ENCODE peak calls at places on chromosomes 3 and 15, in eight cellular contexts. S, P, J, O, G, M, Q and F are unnamed samples.

GRCh38 chr15:64146885-64147681 is 4.4 kb upstream of the SNX22 start:
- DNase-seq in O (no peak), G (no peak), M (no peak), J (no peak), Q (no peak), S (no peak), P (no peak), F (no peak)

GRCh38 chr3:73536952-73537351 is 87.8 kb downstream of the PDZRN3 start:
- DNase-seq in S (no peak), O (no peak), G (no peak), P (no peak), M (no peak), J (no peak), Q (no peak), F (no peak)

GRCh38 chr15:73389539-73389938 is 20.8 kb upstream of the HCN4 start:
- DNase-seq in M (no peak), J (no peak), O (no peak), P (no peak), G (no peak), Q (no peak), S (no peak), F (no peak)

GRCh38 chr3:118818386-118818785 is 216.3 kb downstream of the IGSF11 start:
- DNase-seq in M (no peak), G (no peak), P (no peak), O (no peak), J (peak), S (peak), Q (no peak), F (no peak)

GRCh38 chr3:112327371-112327951 is 5.5 kb upstream of the CD200 start:
- DNase-seq in O (no peak), G (peak), Q (no peak), J (peak), M (no peak), S (peak), P (peak), F (peak)

GRCh38 chr3:78734048-78734637 is 1033.7 kb downstream of the ROBO1 start:
- DNase-seq in G (no peak), M (no peak), Q (no peak), J (no peak), O (no peak), P (peak), S (peak), F (no peak)

GRCh38 chr15:96321422-96322391 is 8.8 kb upstream of the NR2F2 start:
- DNase-seq in P (no peak), J (no peak), M (peak), O (peak), Q (peak), G (no peak), S (peak), F (no peak)

GRCh38 chr3:21620511-21621395 is 130.3 kb downstream of the ZNF385D start:
- DNase-seq in S (no peak), O (no peak), Q (no peak), G (no peak), P (peak), M (no peak), J (no peak), F (no peak)

GRCh38 chr3:188165596-188165995 is 11.6 kb downstream of the LPP start:
- DNase-seq in O (no peak), J (no peak), Q (no peak), G (no peak), P (no peak), S (no peak), M (no peak), F (no peak)

GRCh38 chr3:170327040-170327808 is 30.3 kb upstream of the SKIL start:
- DNase-seq in S (no peak), J (no peak), G (no peak), O (no peak), P (no peak), M (no peak), Q (no peak), F (no peak)

GRCh38 chr3:114551770-114552526 is 258.1 kb downstream of the TIGIT start:
- DNase-seq in O (no peak), M (no peak), P (no peak), Q (no peak), J (no peak), S (peak), G (peak), F (no peak)

GRCh38 chr3:179927191-179927590 is 109.5 kb downstream of the PEX5L start:
- DNase-seq in M (no peak), O (no peak), Q (no peak), S (no peak), G (no peak), P (no peak), J (no peak), F (no peak)

GRCh38 chr3:179921500-179921899 is 115.2 kb downstream of the PEX5L start:
- DNase-seq in P (no peak), Q (no peak), O (no peak), J (no peak), G (no peak), M (no peak), S (no peak), F (no peak)
- TF ChIP-seq CTCF in P (no peak), Q (no peak), O (no peak), J (no peak), G (no peak), M (no peak), S (no peak), F (no peak)

GRCh38 chr3:185353823-185354614 is 8.9 kb upstream of the MAP3K13 start:
- DNase-seq in Q (peak), O (peak), M (peak), P (no peak), J (no peak), G (peak), S (peak), F (peak)
- TF ChIP-seq CTCF in Q (peak), O (peak), M (peak), P (peak), J (peak), G (peak), S (peak), F (peak)

DNA sequence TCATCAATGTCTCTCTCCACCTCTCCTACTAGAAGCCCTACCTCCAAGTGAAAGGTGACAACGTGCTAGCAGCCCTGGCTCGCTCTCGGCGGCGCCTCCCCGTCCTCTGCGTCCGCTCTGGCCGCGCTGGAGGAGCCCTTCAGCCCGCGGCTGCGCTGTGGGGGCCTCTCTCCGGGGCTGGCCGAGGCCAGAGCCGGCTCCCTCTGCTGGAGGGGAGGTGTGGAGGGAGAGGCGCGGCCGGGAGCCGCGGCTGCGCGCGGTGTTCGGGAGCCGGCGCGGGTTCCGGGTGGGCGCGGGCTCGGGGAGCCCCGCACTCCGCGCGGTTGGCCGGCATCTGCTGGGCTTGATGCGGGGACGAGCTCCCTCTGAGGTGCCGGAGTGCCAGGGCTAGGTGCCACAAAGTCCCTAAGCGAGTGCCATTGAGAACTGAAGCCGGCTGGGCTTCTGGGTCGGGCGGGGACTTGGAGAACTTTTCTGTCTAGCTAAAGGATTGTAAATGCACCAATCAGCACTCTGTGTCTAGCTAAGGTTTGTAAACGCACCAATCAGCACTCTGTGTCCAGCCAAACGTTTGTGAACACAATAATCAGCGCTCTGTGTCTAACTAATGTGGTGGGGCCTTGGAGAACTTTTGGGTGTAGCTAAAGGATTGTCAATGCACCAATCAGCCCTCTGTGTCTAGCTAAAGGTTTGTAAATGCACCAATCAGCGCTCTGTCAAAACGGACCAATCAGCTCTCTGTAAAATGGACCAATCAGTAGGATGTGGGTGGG is 84.8 kb upstream of the ARRDC4 start:
- DNase-seq in Q (peak), G (no peak), J (no peak), M (no peak), P (no peak), S (no peak), O (no peak), F (peak)
- TF ChIP-seq CTCF in Q (peak), G (peak), J (no peak), M (no peak), P (no peak), S (no peak), O (no peak), F (no peak)

DNA sequence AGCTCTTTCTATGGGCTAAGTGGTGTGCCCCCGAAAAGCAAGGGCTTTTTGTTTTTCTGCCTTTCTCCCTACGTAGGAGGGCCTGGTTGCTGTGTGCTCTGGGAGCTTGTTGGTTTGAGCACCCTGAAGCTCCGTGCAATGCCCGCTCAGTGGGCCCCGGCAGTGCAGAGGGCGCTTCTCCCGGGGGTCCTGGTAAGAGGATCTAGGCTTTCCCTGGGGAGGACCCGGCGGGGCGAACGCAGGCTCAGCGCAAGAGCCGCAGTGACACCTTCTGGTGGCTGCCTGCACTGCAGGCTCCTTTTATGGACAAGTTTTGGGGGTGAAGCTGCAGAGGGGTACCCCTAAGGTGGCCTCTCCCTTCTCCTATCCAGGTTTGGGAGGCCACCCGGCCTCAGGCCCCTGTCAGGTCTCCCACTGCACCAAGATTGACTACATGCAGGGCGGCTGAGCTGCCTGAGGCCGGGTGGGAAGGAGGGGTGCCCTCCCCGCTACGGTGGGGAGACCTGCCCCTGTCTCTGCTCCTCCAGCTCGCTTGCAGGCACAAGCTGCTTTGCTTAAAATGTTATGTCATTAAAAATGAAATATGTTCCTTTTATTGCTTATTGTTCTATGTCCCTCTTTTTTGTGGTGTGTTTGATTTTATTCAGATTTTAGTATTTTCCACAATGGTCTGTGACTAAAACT is 387.9 kb downstream of the GABRG3 start:
- DNase-seq in O (no peak), J (no peak), M (peak), P (no peak), S (peak), Q (no peak), G (no peak), F (peak)
- TF ChIP-seq CTCF in O (no peak), J (peak), M (peak), P (peak), S (peak), Q (peak), G (peak), F (peak)

DNA sequence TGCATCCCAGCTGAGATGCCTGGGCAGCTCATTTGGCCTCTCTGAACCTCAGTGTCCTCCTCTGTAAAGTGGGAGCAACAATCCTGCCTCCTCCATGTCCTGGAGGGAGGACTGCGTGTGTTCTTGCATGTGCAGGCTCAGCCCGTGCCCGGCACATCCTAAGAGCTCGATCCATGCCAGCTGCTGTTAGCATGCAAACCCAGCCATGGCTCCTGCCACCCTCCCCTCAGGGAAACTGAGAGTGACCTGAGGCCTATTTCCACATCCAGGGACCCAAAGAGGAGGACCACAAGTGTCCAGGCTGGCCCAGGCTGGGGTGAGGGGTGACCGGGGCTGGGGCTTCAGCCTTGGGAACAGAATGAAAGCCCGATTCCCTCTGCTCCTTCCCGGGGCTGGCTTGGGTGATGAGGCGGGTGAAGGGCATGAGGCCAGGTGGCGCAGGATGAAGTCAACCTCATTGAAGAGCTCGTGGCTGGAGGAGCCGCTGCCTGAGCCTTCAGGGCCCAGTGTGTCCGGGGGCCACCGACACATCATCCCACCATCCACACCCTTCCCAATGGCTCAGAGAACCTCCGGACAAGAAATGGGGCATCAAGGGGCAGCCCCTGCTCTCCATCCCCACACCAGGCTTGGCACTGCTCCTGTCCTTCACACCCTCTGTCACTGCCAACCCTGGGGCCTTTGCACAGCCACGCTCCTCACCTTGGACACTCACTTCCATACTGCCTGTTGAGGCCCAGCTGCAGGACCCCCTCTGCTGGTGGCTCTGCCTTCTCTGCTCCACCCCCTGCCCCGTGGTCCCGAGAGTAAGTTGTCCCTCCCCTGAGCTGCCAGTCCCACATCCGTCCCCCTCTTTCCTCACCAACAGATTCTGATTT is 42.5 kb downstream of the ADAMTS7 start:
- DNase-seq in S (no peak), G (no peak), O (no peak), M (no peak), Q (no peak), J (no peak), P (no peak), F (no peak)
- TF ChIP-seq CTCF in S (no peak), G (no peak), O (no peak), M (no peak), Q (no peak), J (no peak), P (no peak), F (no peak)